ENCODE peak calls at places on chromosomes 6 and 20, in seven cellular contexts. P, A, R, O, B, Z and J are unnamed samples.

GRCh38 chr6:157267109-157267611 is 56.2 kb downstream of the TMEM242 start:
- DNase-seq in P (no peak), A (peak), R (no peak), O (no peak), B (no peak), Z (no peak), J (no peak)

GRCh38 chr6:170073846-170074245 is 217.0 kb downstream of the DLL1 start:
- DNase-seq in P (no peak), A (peak), R (no peak), O (no peak), B (no peak), Z (no peak), J (no peak)

GRCh38 chr6:45009547-45009946 is 318.6 kb upstream of the RUNX2 start:
- DNase-seq in P (no peak), A (no peak), R (no peak), O (no peak), B (no peak), Z (no peak), J (no peak)

GRCh38 chr6:84282566-84282965 is 55.1 kb upstream of the CEP162 start:
- DNase-seq in P (no peak), A (no peak), R (peak), O (no peak), B (no peak), Z (no peak), J (peak)

GRCh38 chr6:157045831-157046454 is 268.8 kb downstream of the ARID1B start:
- DNase-seq in P (peak), A (no peak), R (peak), O (peak), B (peak), Z (no peak), J (peak)

GRCh38 chr6:56246941-56247653 is at the start of gene COL21A1:
- DNase-seq in P (peak), A (no peak), R (peak), O (no peak), B (no peak), Z (no peak), J (peak)

GRCh38 chr6:130307752-130308361 is 58.0 kb upstream of the TMEM200A start:
- DNase-seq in P (peak), A (no peak), R (peak), O (no peak), B (peak), Z (peak), J (no peak)

GRCh38 chr20:63326314-63327228 is 33.6 kb downstream of the COL20A1 start:
- DNase-seq in P (no peak), A (no peak), R (no peak), O (no peak), B (no peak), Z (no peak), J (no peak)

GRCh38 chr6:149820506-149820905 is 43.7 kb downstream of the LRP11 start:
- DNase-seq in P (no peak), A (no peak), R (no peak), O (no peak), B (no peak), Z (no peak), J (no peak)

GRCh38 chr6:75579951-75580350 is 21.7 kb upstream of the SENP6 start:
- DNase-seq in P (no peak), A (no peak), R (peak), O (no peak), B (no peak), Z (no peak), J (no peak)

GRCh38 chr20:4607287-4607713 is 114.4 kb upstream of the PRND start:
- DNase-seq in P (peak), A (peak), R (peak), O (peak), B (no peak), Z (peak), J (peak)

GRCh38 chr20:5168582-5169396 is 42.0 kb downstream of the CDS2 start:
- DNase-seq in P (peak), A (no peak), R (peak), O (no peak), B (no peak), Z (peak), J (peak)

GRCh38 chr6:21594427-21595264 is 1.1 kb downstream of the SOX4 start:
- DNase-seq in P (peak), A (peak), R (peak), O (no peak), B (no peak), Z (no peak), J (peak)

GRCh38 chr6:163170294-163170883 is 244.1 kb upstream of the QKI start:
- DNase-seq in P (no peak), A (no peak), R (no peak), O (no peak), B (no peak), Z (no peak), J (peak)

GRCh38 chr6:121651420-121651819 is 216.0 kb downstream of the GJA1 start:
- DNase-seq in P (no peak), A (no peak), R (peak), O (no peak), B (no peak), Z (no peak), J (peak)

GRCh38 chr6:119653329-119653728 is 303.8 kb upstream of the MAN1A1 start:
- DNase-seq in P (no peak), A (no peak), R (no peak), O (no peak), B (no peak), Z (no peak), J (no peak)

GRCh38 chr6:161018165-161018564 is 26.6 kb downstream of the MAP3K4 start:
- DNase-seq in P (no peak), A (no peak), R (no peak), O (no peak), B (no peak), Z (no peak), J (no peak)

GRCh38 chr20:61448396-61448795 is 196.3 kb downstream of the CDH4 start:
- DNase-seq in P (no peak), A (no peak), R (no peak), O (no peak), B (no peak), Z (no peak), J (no peak)